ENCODE peak calls at places on chromosomes 7 and 10, in six cellular contexts. I is RPMI8226; E is HTR-8/SVneo; G is smooth muscle cell of the brain vasculature; P is brain microvascular endothelial cell; A is stimulated activated CD8-positive, alpha-beta memory T cell treated with anti-CD3 and anti-CD28 coated beads, Interleukin-2, amount 100 ng/mL, for 48 hours. U is an unnamed sample.

GRCh38 chr10:49092477-49092876 is 22.8 kb downstream of the VSTM4 start:
- DNase-seq in G (no peak), I (no peak), A (no peak), E (no peak), P (no peak), U (no peak)

GRCh38 chr10:22340362-22341189 is 4.7 kb upstream of the SPAG6 start:
- DNase-seq in G (no peak), P (peak), E (peak), I (peak), A (peak), U (peak)

GRCh38 chr10:112562122-112562521 is 115.1 kb downstream of the VTI1A start:
- DNase-seq in I (no peak), E (no peak), P (no peak), A (no peak), G (no peak), U (no peak)

GRCh38 chr7:129376076-129376777 is 58.0 kb upstream of the STRIP2 start:
- DNase-seq in A (peak), P (peak), E (peak), G (no peak), I (peak), U (peak)

GRCh38 chr10:14586901-14587300 is 187.8 kb downstream of the FAM107B start:
- DNase-seq in P (no peak), G (no peak), I (peak), E (no peak), A (no peak), U (no peak)

GRCh38 chr7:6284055-6284400 is 11.6 kb upstream of the CYTH3 start:
- DNase-seq in E (no peak), G (no peak), P (peak), A (no peak), I (no peak), U (peak)

GRCh38 chr7:80916770-80917681 is 1.8 kb downstream of the SEMA3C start:
- DNase-seq in A (no peak), G (no peak), E (no peak), I (no peak), P (peak), U (peak)

GRCh38 chr10:52659085-52659484 is 113.5 kb downstream of the MBL2 start:
- DNase-seq in G (no peak), I (no peak), A (no peak), E (no peak), P (no peak), U (no peak)

GRCh38 chr10:119412831-119413737 is 129.4 kb downstream of the RGS10 start:
- DNase-seq in P (no peak), I (no peak), G (no peak), A (no peak), E (no peak), U (no peak)

GRCh38 chr10:70590663-70591416 is 11.7 kb downstream of the PRF1 start:
- DNase-seq in P (no peak), G (no peak), A (no peak), E (no peak), I (no peak), U (no peak)

GRCh38 chr7:77985974-77986339 is 187.4 kb downstream of the PHTF2 start:
- DNase-seq in G (no peak), P (no peak), A (no peak), I (no peak), E (no peak), U (no peak)